ENCODE peak calls at places on chromosome 1, in ten cellular contexts. G is H7, X is Peyer's patch, W is AG04450, U is AG09309, M is PC-9, B is cardiac fibroblast, I is ovary, L is hepatocyte, E is IMR-90. O is an unnamed sample.

GRCh38 chr1:185238447-185238846 is 78.6 kb downstream of the IVNS1ABP start:
- DNase-seq in G (no peak), X (no peak), W (no peak), U (no peak), M (no peak), B (peak; percentile 48), I (no peak), L (no peak), E (peak; percentile 47), O (no peak)

GRCh38 chr1:181179980-181180964 is 91.8 kb downstream of the IER5 start:
- DNase-seq in G (peak; percentile 63), X (no peak), W (peak; percentile 63), U (peak; percentile 18), M (no peak), B (peak; percentile 71), I (peak; percentile 71), L (peak; percentile 70), E (peak; percentile 84), O (peak; percentile 89)

GRCh38 chr1:43732132-43732531 is 24.8 kb downstream of the ST3GAL3 start:
- DNase-seq in G (no peak), X (no peak), W (no peak), U (no peak), M (no peak), B (no peak), I (no peak), L (no peak), E (no peak), O (no peak)

GRCh38 chr1:69221492-69221990 is 346.2 kb upstream of the LRRC7 start:
- DNase-seq in G (no peak), X (no peak), W (no peak), U (no peak), M (no peak), B (no peak), I (no peak), L (no peak), E (no peak), O (no peak)

GRCh38 chr1:240492832-240493440 is 119.0 kb downstream of the GREM2 start:
- DNase-seq in G (peak; percentile 89), X (no peak), W (no peak), U (no peak), M (no peak), B (peak; percentile 52), I (peak; percentile 67), L (peak; percentile 76), E (peak; percentile 14), O (peak; percentile 50)

GRCh38 chr1:17339521-17339920 is 31.5 kb downstream of the PADI4 start:
- DNase-seq in G (no peak), X (no peak), W (no peak), U (no peak), M (no peak), B (no peak), I (no peak), L (no peak), E (no peak), O (no peak)

GRCh38 chr1:84301759-84302380 is 362 bp downstream of the SAMD13 start:
- DNase-seq in G (no peak), X (no peak), W (no peak), U (no peak), M (no peak), B (no peak), I (no peak), L (no peak), E (no peak), O (no peak)

GRCh38 chr1:165355977-165356811 is at the start of gene LMX1A:
- DNase-seq in G (peak; percentile 86), X (no peak), W (no peak), U (no peak), M (no peak), B (peak; percentile 18), I (no peak), L (peak; percentile 29), E (no peak), O (no peak)

GRCh38 chr1:228371741-228372182 is 34.9 kb downstream of the TRIM11 start:
- DNase-seq in G (peak; percentile 62), X (no peak), W (no peak), U (no peak), M (no peak), B (no peak), I (no peak), L (no peak), E (no peak), O (no peak)

GRCh38 chr1:92834617-92835016 is 2.8 kb downstream of the RPL5 start:
- DNase-seq in G (no peak), X (no peak), W (no peak), U (no peak), M (no peak), B (no peak), I (no peak), L (no peak), E (no peak), O (no peak)
- H3K4me3 ChIP-seq in G (no peak overlapping the region), X (no peak overlapping the region), W (peak overlapping the region; percentile 23), U (no peak overlapping the region), M (peak overlapping the region; percentile 85), B (peak overlapping the region; percentile 98), I (no peak overlapping the region), L (no peak overlapping the region), E (no peak overlapping the region), O (no peak overlapping the region)

DNA sequence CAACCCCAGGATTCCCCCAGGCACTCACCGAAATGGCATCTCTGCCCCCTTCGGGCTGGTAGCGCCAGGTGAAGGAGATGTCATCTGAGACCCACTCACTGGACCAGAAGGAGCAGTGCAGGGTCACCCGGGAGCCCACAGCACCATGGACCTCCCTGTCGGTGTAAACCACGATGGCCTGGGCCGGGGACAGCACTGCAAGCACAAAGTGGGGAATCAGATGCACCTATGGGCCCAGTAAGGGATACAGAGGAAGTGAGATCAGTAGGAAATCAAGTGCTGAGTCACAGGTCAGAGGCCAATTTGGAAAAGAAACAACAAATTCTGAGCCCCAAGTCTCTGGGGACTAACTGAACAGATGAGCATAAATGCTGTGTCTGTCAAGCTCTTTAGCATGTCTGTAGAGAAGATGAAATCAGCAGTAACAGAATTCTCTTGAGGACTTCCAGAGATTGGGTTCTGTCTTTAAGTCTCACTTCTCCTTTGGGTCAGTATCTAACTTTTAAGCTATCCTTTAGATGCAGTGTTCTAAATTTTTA is 2.5 kb downstream of the MPZ start:
- DNase-seq in G (no peak), X (no peak), W (no peak), U (no peak), M (no peak), B (peak; percentile 48), I (no peak), L (no peak), E (peak; percentile 50), O (no peak)
- H3K4me3 ChIP-seq in G (no peak overlapping the region), X (no peak overlapping the region), W (no peak overlapping the region), U (no peak overlapping the region), M (no peak overlapping the region), B (peak overlapping the region; percentile 32), I (no peak overlapping the region), L (no peak overlapping the region), E (no peak overlapping the region), O (no peak overlapping the region)

DNA sequence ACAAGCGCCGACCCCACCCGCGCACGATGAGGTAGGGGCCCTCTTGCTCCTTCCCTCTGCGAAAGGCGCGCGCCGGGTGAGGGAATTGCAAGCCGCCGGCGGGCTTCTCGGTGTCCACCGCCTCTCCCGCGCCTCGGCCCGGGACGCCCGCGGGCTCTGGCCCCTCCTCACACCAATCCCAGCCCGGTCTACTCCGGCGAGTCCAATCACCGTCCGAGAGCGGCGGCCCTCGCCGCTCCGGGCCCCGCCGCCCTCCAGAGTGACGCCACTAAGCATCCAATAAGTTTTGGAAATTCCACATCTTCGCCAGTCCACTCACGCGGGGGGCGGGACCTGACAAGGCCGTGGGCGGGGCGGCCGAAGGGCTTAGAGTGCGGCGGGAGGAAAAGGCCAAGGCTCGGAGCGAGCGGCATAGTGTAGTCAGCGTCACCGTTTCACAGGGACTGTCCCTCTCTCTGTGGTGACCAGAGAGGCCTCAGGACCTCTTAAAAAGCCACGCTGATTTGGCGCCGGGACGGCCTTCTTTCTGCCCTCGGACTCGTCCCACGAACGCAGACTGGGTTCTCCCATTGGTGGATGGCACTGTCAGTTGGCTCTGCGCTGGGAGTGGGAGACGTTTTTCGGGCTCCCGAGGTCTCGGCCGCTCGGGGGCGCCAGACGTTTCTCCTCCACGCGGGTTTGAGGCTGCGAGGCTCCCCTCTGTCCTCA is at the start of gene TRIM45:
- DNase-seq in G (peak; percentile 96), X (peak; percentile 90), W (peak; percentile 88), U (peak; percentile 82), M (peak; percentile 98), B (peak; percentile 98), I (peak; percentile 98), L (peak; percentile 97), E (peak; percentile 96), O (peak; percentile 97)
- H3K4me3 ChIP-seq in G (peak within 1 kb of the TSS; percentile 89), X (peak within 1 kb of the TSS; percentile 60), W (peak within 1 kb of the TSS; percentile 87), U (peak within 1 kb of the TSS; percentile 72), M (peak within 1 kb of the TSS; percentile 62), B (peak within 1 kb of the TSS; percentile 80), I (peak within 1 kb of the TSS; percentile 80), L (peak within 1 kb of the TSS; percentile 44), E (peak within 1 kb of the TSS; percentile 68), O (peak within 1 kb of the TSS; percentile 61)

DNA sequence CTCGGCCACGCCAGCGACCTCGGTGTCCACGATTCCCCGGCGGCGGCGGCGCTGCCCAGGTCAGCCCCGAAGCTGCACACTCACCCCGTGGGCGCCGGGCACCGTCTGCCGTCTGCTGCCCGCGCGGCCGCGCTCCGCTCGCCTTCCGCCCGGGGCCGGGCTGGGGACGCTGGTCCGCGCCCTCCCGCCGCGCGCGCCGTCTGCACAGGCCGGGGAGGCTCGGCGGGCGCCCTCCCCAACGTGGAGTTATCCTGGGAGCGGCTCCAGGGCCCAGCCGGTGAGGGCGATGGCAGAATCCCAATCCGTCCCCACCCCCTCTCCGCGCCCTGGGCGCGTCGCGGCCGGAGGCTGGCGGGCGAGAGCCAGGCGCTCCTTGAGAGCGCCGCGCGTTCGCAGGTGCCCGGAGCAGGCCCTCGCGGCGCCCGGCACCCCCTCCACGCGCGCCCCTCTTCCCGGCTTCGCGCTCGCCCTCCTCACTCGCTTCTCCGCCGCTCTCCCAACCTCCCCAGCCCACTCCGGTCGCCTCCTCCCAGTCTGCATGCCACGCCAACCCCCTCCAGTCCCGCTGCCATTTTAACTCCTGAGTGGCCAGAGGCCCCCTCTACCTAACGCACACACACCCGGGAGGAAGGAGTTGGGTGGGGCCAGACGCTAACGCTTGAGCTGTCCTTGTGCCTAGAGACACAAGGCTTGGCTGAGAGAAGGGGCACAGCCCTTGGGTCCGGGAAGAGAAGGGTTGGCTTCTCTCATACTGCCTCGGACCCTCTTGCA is at the start of gene LRRN2:
- DNase-seq in G (peak; percentile 88), X (no peak), W (no peak), U (no peak), M (peak; percentile 44), B (no peak), I (peak; percentile 53), L (peak; percentile 37), E (no peak), O (no peak)
- H3K4me3 ChIP-seq in G (peak within 1 kb of the TSS; percentile 65), X (peak within 1 kb of the TSS; percentile 26), W (no peak within 1 kb of the TSS), U (no peak within 1 kb of the TSS), M (peak within 1 kb of the TSS; percentile 46), B (no peak within 1 kb of the TSS), I (peak within 1 kb of the TSS; percentile 47), L (peak within 1 kb of the TSS; percentile 58), E (no peak within 1 kb of the TSS), O (peak within 1 kb of the TSS; percentile 72)

DNA sequence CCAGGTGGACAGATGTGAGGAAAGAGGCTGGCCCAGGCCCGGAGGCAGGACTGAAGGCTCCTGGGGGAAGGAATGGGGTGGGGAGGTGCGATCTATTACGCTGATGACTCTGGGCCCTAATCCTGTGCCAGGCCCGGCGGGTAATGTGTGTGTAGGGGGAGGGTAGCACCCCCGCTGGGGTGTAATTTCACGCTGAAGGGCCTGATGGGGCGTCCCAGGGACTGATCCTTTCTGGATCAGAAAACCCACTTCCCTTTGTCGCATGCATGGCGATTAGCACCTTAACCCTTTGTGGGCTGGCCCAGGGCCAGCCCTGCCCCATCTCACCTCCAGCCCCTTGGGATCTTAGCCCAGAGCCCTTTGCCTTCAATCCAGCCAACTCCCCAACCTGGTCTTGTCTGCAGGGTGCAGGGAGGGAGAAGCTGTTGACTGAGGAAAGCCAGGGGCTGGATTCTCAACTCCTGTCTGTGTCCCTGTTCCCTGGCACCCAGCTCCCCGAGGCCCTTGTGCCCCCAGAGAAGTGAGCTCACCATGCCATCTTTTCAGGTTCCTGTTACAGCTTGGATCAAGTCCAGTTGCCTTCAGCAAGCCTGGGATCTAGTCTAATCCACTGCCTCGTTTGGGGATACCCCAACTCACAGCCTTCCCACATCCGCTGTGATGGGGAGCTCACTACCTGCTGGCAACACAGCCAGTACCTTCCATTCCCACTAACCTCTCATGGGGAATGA is 26.0 kb downstream of the KNCN start:
- DNase-seq in G (peak; percentile 71), X (no peak), W (no peak), U (no peak), M (no peak), B (no peak), I (no peak), L (no peak), E (no peak), O (no peak)
- H3K4me3 ChIP-seq in G (no peak overlapping the region), X (no peak overlapping the region), W (no peak overlapping the region), U (no peak overlapping the region), M (no peak overlapping the region), B (no peak overlapping the region), I (no peak overlapping the region), L (no peak overlapping the region), E (no peak overlapping the region), O (no peak overlapping the region)